ENCODE peak calls at places on chromosome 7, in six cellular contexts. One of them, this sample, is unnamed.

GRCh38 chr7:151807876-151808275 is 69.0 kb downstream of the PRKAG2 start:
- DNase-seq in activated T-cell treated with anti-CD3 and anti-CD28 coated beads for 4 hours: no peak
- DNase-seq in H9: no peak
- DNase-seq in activated CD8-positive, alpha-beta memory T cell treated with anti-CD3 and anti-CD28 coated beads for 4 hours: no peak
- DNase-seq in activated T-helper 9 cell treated with anti-CD3 and anti-CD28 coated beads, Interleukin-2, amount 50 U/mL, for 16 hours: no peak
- DNase-seq in hypothalamus: no peak
- DNase-seq in this sample: no peak

GRCh38 chr7:43491984-43492383 is 90.9 kb upstream of the STK17A start:
- DNase-seq in hypothalamus: no peak
- DNase-seq in activated CD8-positive, alpha-beta memory T cell treated with anti-CD3 and anti-CD28 coated beads for 4 hours: no peak
- DNase-seq in H9: no peak
- DNase-seq in activated T-helper 9 cell treated with anti-CD3 and anti-CD28 coated beads, Interleukin-2, amount 50 U/mL, for 16 hours: no peak
- DNase-seq in activated T-cell treated with anti-CD3 and anti-CD28 coated beads for 4 hours: no peak
- DNase-seq in this sample: no peak

GRCh38 chr7:43553999-43554398 is 28.9 kb upstream of the STK17A start:
- DNase-seq in hypothalamus: no peak
- DNase-seq in H9: no peak
- DNase-seq in activated T-cell treated with anti-CD3 and anti-CD28 coated beads for 4 hours: no peak
- DNase-seq in activated CD8-positive, alpha-beta memory T cell treated with anti-CD3 and anti-CD28 coated beads for 4 hours: no peak
- DNase-seq in activated T-helper 9 cell treated with anti-CD3 and anti-CD28 coated beads, Interleukin-2, amount 50 U/mL, for 16 hours: no peak
- DNase-seq in this sample: no peak

GRCh38 chr7:123616244-123616643 is 14.6 kb downstream of the ASB15 start:
- DNase-seq in activated T-helper 9 cell treated with anti-CD3 and anti-CD28 coated beads, Interleukin-2, amount 50 U/mL, for 16 hours: no peak
- DNase-seq in activated CD8-positive, alpha-beta memory T cell treated with anti-CD3 and anti-CD28 coated beads for 4 hours: no peak
- DNase-seq in hypothalamus: no peak
- DNase-seq in H9: no peak
- DNase-seq in activated T-cell treated with anti-CD3 and anti-CD28 coated beads for 4 hours: no peak
- DNase-seq in this sample: no peak

GRCh38 chr7:216360-217300 is 24.3 kb downstream of the FAM20C start:
- DNase-seq in activated CD8-positive, alpha-beta memory T cell treated with anti-CD3 and anti-CD28 coated beads for 4 hours: no peak
- DNase-seq in activated T-helper 9 cell treated with anti-CD3 and anti-CD28 coated beads, Interleukin-2, amount 50 U/mL, for 16 hours: no peak
- DNase-seq in H9: no peak
- DNase-seq in hypothalamus: no peak
- DNase-seq in activated T-cell treated with anti-CD3 and anti-CD28 coated beads for 4 hours: no peak
- DNase-seq in this sample: no peak

GRCh38 chr7:22990588-22990949 is 23.4 kb downstream of the HYCC1 start:
- DNase-seq in H9: no peak
- DNase-seq in activated T-cell treated with anti-CD3 and anti-CD28 coated beads for 4 hours: no peak
- DNase-seq in hypothalamus: no peak
- DNase-seq in activated CD8-positive, alpha-beta memory T cell treated with anti-CD3 and anti-CD28 coated beads for 4 hours: no peak
- DNase-seq in activated T-helper 9 cell treated with anti-CD3 and anti-CD28 coated beads, Interleukin-2, amount 50 U/mL, for 16 hours: no peak
- DNase-seq in this sample: no peak

GRCh38 chr7:157475601-157476000 is 138.8 kb downstream of the DNAJB6 start:
- DNase-seq in activated T-cell treated with anti-CD3 and anti-CD28 coated beads for 4 hours: no peak
- DNase-seq in activated CD8-positive, alpha-beta memory T cell treated with anti-CD3 and anti-CD28 coated beads for 4 hours: no peak
- DNase-seq in activated T-helper 9 cell treated with anti-CD3 and anti-CD28 coated beads, Interleukin-2, amount 50 U/mL, for 16 hours: no peak
- DNase-seq in hypothalamus: no peak
- DNase-seq in H9: peak
- DNase-seq in this sample: no peak

GRCh38 chr7:30173058-30173897 is 38.5 kb downstream of the MTURN start:
- DNase-seq in activated T-cell treated with anti-CD3 and anti-CD28 coated beads for 4 hours: no peak
- DNase-seq in activated T-helper 9 cell treated with anti-CD3 and anti-CD28 coated beads, Interleukin-2, amount 50 U/mL, for 16 hours: no peak
- DNase-seq in H9: no peak
- DNase-seq in hypothalamus: peak
- DNase-seq in activated CD8-positive, alpha-beta memory T cell treated with anti-CD3 and anti-CD28 coated beads for 4 hours: no peak
- DNase-seq in this sample: no peak

GRCh38 chr7:23811540-23811939 is 101.5 kb downstream of the STK31 start:
- DNase-seq in activated T-helper 9 cell treated with anti-CD3 and anti-CD28 coated beads, Interleukin-2, amount 50 U/mL, for 16 hours: no peak
- DNase-seq in hypothalamus: no peak
- DNase-seq in activated T-cell treated with anti-CD3 and anti-CD28 coated beads for 4 hours: no peak
- DNase-seq in activated CD8-positive, alpha-beta memory T cell treated with anti-CD3 and anti-CD28 coated beads for 4 hours: no peak
- DNase-seq in H9: no peak
- DNase-seq in this sample: no peak

GRCh38 chr7:148084138-148084537 is 506.4 kb upstream of the C7orf33 start:
- DNase-seq in activated T-helper 9 cell treated with anti-CD3 and anti-CD28 coated beads, Interleukin-2, amount 50 U/mL, for 16 hours: no peak
- DNase-seq in H9: peak
- DNase-seq in hypothalamus: peak
- DNase-seq in activated T-cell treated with anti-CD3 and anti-CD28 coated beads for 4 hours: no peak
- DNase-seq in activated CD8-positive, alpha-beta memory T cell treated with anti-CD3 and anti-CD28 coated beads for 4 hours: no peak
- DNase-seq in this sample: no peak

GRCh38 chr7:130748531-130749389 is 14.8 kb upstream of the KLF14 start:
- DNase-seq in H9: no peak
- DNase-seq in activated CD8-positive, alpha-beta memory T cell treated with anti-CD3 and anti-CD28 coated beads for 4 hours: no peak
- DNase-seq in activated T-helper 9 cell treated with anti-CD3 and anti-CD28 coated beads, Interleukin-2, amount 50 U/mL, for 16 hours: no peak
- DNase-seq in activated T-cell treated with anti-CD3 and anti-CD28 coated beads for 4 hours: no peak
- DNase-seq in hypothalamus: no peak
- DNase-seq in this sample: no peak

This sample was measured in CD4-positive, alpha-beta T cell.